ENCODE peak calls at places on chromosomes 2 and 18, in ten cellular contexts. U, B, O, H, P, Q, Z, E, X and K are unnamed samples.

GRCh38 chr2:101811226-101812015 is 113.9 kb downstream of the MAP4K4 start:
- DNase-seq in P (no peak), H (no peak), E (no peak), O (no peak), U (no peak), X (no peak), B (no peak), Z (no peak), Q (no peak), K (no peak)

GRCh38 chr18:44672506-44672905 is 8.2 kb upstream of the SETBP1 start:
- DNase-seq in Z (no peak), B (no peak), P (no peak), H (no peak), O (no peak), X (no peak), U (no peak), E (no peak), Q (no peak), K (no peak)

GRCh38 chr2:42965196-42965595 is 172.8 kb upstream of the HAAO start:
- DNase-seq in E (no peak), O (no peak), X (no peak), Q (no peak), H (no peak), P (no peak), Z (no peak), B (no peak), U (no peak), K (no peak)

GRCh38 chr2:173652311-173652710 is 297.6 kb downstream of the CDCA7 start:
- DNase-seq in X (no peak), H (no peak), U (no peak), E (no peak), Q (no peak), B (no peak), O (no peak), P (no peak), Z (peak), K (peak)

GRCh38 chr2:26401739-26402541 is at the start of gene DRC1:
- DNase-seq in Z (peak), H (peak), Q (peak), X (peak), U (peak), E (peak), B (no peak), O (no peak), P (peak), K (peak)

GRCh38 chr2:200380139-200380561 is 73.7 kb downstream of the SPATS2L start:
- DNase-seq in Q (no peak), X (no peak), H (no peak), Z (no peak), B (no peak), P (no peak), E (no peak), O (no peak), U (no peak), K (no peak)

GRCh38 chr2:132677661-132678060 is 7.7 kb upstream of the LYPD1 start:
- DNase-seq in B (no peak), E (no peak), H (no peak), X (no peak), Q (no peak), O (no peak), U (no peak), Z (no peak), P (no peak), K (no peak)

GRCh38 chr2:234364718-234365117 is 132.2 kb downstream of the ARL4C start:
- DNase-seq in U (no peak), B (no peak), Q (no peak), H (no peak), X (no peak), Z (no peak), O (no peak), E (no peak), P (no peak), K (no peak)

GRCh38 chr18:63823516-63824219 is 48.5 kb downstream of the SERPINB7 start:
- DNase-seq in B (peak), X (no peak), H (no peak), U (peak), P (no peak), O (peak), Z (peak), Q (no peak), E (peak), K (no peak)

GRCh38 chr2:220006152-220006551 is 378.7 kb downstream of the SLC4A3 start:
- DNase-seq in O (no peak), X (no peak), P (no peak), Q (no peak), E (no peak), Z (no peak), U (no peak), B (no peak), H (no peak), K (no peak)

GRCh38 chr2:39175391-39175790 is 54.5 kb upstream of the SOS1 start:
- DNase-seq in Z (no peak), E (no peak), X (no peak), H (no peak), U (no peak), O (no peak), P (no peak), B (no peak), Q (no peak), K (no peak)

GRCh38 chr2:42338567-42339190 is 22.3 kb downstream of the COX7A2L start:
- DNase-seq in U (no peak), B (no peak), P (no peak), Q (no peak), H (no peak), Z (no peak), X (no peak), O (no peak), E (no peak), K (no peak)

GRCh38 chr2:202950592-202950991 is 38.5 kb downstream of the CARF start:
- DNase-seq in E (no peak), X (no peak), O (no peak), U (no peak), B (no peak), Z (no peak), H (no peak), P (no peak), Q (no peak), K (no peak)

GRCh38 chr2:74532222-74532621 is 2.5 kb downstream of the HTRA2 start:
- DNase-seq in O (no peak), Q (no peak), X (no peak), B (peak), U (no peak), E (no peak), P (no peak), Z (no peak), H (no peak), K (no peak)

GRCh38 chr2:181984814-181985631 is 630 bp upstream of the PPP1R1C start:
- DNase-seq in O (no peak), U (no peak), E (no peak), Z (no peak), X (no peak), B (no peak), H (no peak), Q (no peak), P (no peak), K (no peak)

GRCh38 chr2:66432801-66433694 is 1.9 kb upstream of the MEIS1 start:
- DNase-seq in H (peak), O (no peak), P (peak), U (peak), Z (peak), E (peak), X (peak), B (peak), Q (peak), K (peak)

GRCh38 chr18:79380816-79381806 is 14.6 kb upstream of the NFATC1 start:
- DNase-seq in P (peak), U (peak), Z (no peak), O (peak), Q (peak), H (peak), E (peak), X (no peak), B (peak), K (peak)

GRCh38 chr18:313931-314330 is 46.1 kb upstream of the THOC1 start:
- DNase-seq in U (no peak), Z (no peak), X (no peak), O (no peak), H (no peak), E (no peak), P (no peak), B (no peak), Q (no peak), K (no peak)

GRCh38 chr2:152743004-152743403 is 24.6 kb downstream of the ARL6IP6 start:
- DNase-seq in H (no peak), B (peak), Z (no peak), P (no peak), U (no peak), X (peak), O (no peak), Q (peak), E (no peak), K (no peak)

GRCh38 chr2:96152301-96153165 is 7.3 kb upstream of the DUSP2 start:
- DNase-seq in X (no peak), P (peak), O (no peak), Q (peak), E (no peak), U (no peak), B (no peak), H (no peak), Z (no peak), K (no peak)

GRCh38 chr2:162243305-162243693 is at the start of gene FAP:
- DNase-seq in O (no peak), H (no peak), Q (no peak), B (no peak), P (no peak), X (no peak), U (no peak), Z (peak), E (peak), K (no peak)

GRCh38 chr2:130332271-130333073 is 10.2 kb upstream of the IMP4 start:
- DNase-seq in P (peak), E (peak), X (peak), O (peak), H (peak), U (peak), Q (peak), Z (no peak), B (peak), K (peak)

GRCh38 chr2:22281033-22281432 is 1103.9 kb upstream of the KLHL29 start:
- DNase-seq in B (no peak), E (peak), Q (no peak), X (no peak), P (no peak), U (no peak), Z (peak), O (no peak), H (peak), K (no peak)

GRCh38 chr2:241811209-241811951 is 2.4 kb downstream of the NEU4 start:
- DNase-seq in E (peak), U (no peak), H (no peak), B (no peak), P (no peak), Q (peak), Z (no peak), O (no peak), X (no peak), K (no peak)

GRCh38 chr2:126317797-126318431 is 338.0 kb upstream of the GYPC start:
- DNase-seq in Z (no peak), Q (no peak), X (no peak), H (no peak), P (no peak), B (no peak), O (no peak), U (no peak), E (no peak), K (no peak)

GRCh38 chr2:134362152-134362653 is 108.3 kb downstream of the MGAT5 start:
- DNase-seq in E (no peak), B (no peak), H (no peak), Z (no peak), O (no peak), Q (no peak), X (no peak), P (no peak), U (no peak), K (no peak)

GRCh38 chr2:211751853-211752252 is 786.7 kb downstream of the ERBB4 start:
- DNase-seq in E (no peak), Z (no peak), Q (no peak), P (no peak), H (no peak), O (no peak), X (no peak), U (no peak), B (no peak), K (no peak)

GRCh38 chr18:35479911-35480586 is 17.7 kb downstream of the INO80C start:
- DNase-seq in U (no peak), Z (no peak), O (no peak), P (no peak), E (no peak), B (peak), Q (no peak), H (no peak), X (no peak), K (no peak)

GRCh38 chr2:112488201-112488600 is 6.2 kb downstream of the TTL start:
- DNase-seq in B (no peak), Q (no peak), H (no peak), P (no peak), U (no peak), Z (no peak), E (no peak), O (no peak), X (no peak), K (no peak)

GRCh38 chr2:20617081-20617575 is 33.8 kb downstream of the HS1BP3 start:
- DNase-seq in P (peak), O (no peak), U (no peak), E (peak), Q (no peak), B (no peak), H (no peak), X (peak), Z (no peak), K (no peak)

GRCh38 chr2:209426432-209426831 is 2.6 kb downstream of the MAP2 start:
- DNase-seq in E (no peak), Q (no peak), U (no peak), X (peak), B (peak), O (no peak), Z (no peak), P (peak), H (no peak), K (no peak)

GRCh38 chr2:85577386-85578242 is at the start of gene VAMP8:
- DNase-seq in O (peak), P (peak), H (peak), X (no peak), E (no peak), Q (peak), Z (no peak), U (peak), B (peak), K (no peak)

GRCh38 chr2:128485761-128486639 is 167.3 kb upstream of the HS6ST1 start:
- DNase-seq in E (no peak), O (no peak), B (no peak), H (peak), Q (no peak), P (peak), Z (no peak), X (no peak), U (no peak), K (no peak)

GRCh38 chr2:23591111-23591510 is 206.1 kb downstream of the KLHL29 start:
- DNase-seq in B (no peak), H (no peak), E (no peak), P (no peak), U (no peak), X (no peak), O (no peak), Q (no peak), Z (no peak), K (no peak)

GRCh38 chr18:2412261-2412660 is 159.0 kb downstream of the METTL4 start:
- DNase-seq in Z (no peak), E (no peak), B (no peak), U (no peak), Q (no peak), P (no peak), O (no peak), X (no peak), H (no peak), K (no peak)

GRCh38 chr2:38742797-38743559 is 8.2 kb downstream of the SRSF7 start:
- DNase-seq in Q (no peak), E (no peak), P (no peak), X (no peak), Z (no peak), H (no peak), U (no peak), B (no peak), O (no peak), K (no peak)